ENCODE peak calls at places on chromosome 11, in seven cellular contexts. J is MM.1S, Q is GM23248, E is HCT116, P is GM23338, L is PC-3, W is hepatocyte. O is an unnamed sample.
A peak's percentile ranks its signal among the peaks of the same experiment; 100 is the strongest.

GRCh38 chr11:35077709-35078695 is 61.0 kb upstream of the CD44 start:
- DNase-seq in E (peak; percentile 42), Q (peak; percentile 85), L (peak; percentile 92), J (peak; percentile 53), W (no peak), P (no peak), O (no peak)

GRCh38 chr11:128728767-128729587 is 35.1 kb downstream of the FLI1 start:
- DNase-seq in E (no peak), L (no peak), J (peak; percentile 30), Q (no peak), P (no peak), W (no peak), O (peak; percentile 66)

GRCh38 chr11:44332665-44333064 is 22.7 kb upstream of the ALX4 start:
- DNase-seq in E (no peak), P (no peak), W (no peak), J (no peak), L (no peak), Q (no peak), O (no peak)

GRCh38 chr11:15897211-15897960 is 459.0 kb downstream of the SOX6 start:
- DNase-seq in E (no peak), P (no peak), J (no peak), Q (peak; percentile 27), W (peak; percentile 55), L (peak; percentile 4), O (no peak)

GRCh38 chr11:127238321-127238720 is 237.8 kb upstream of the KIRREL3 start:
- DNase-seq in L (no peak), E (no peak), W (no peak), J (no peak), Q (no peak), P (no peak), O (no peak)

GRCh38 chr11:71489311-71490043 is 36.5 kb downstream of the NADSYN1 start:
- DNase-seq in W (no peak), P (no peak), L (peak; percentile 15), J (no peak), E (no peak), Q (no peak), O (no peak)

GRCh38 chr11:19785265-19785664 is 72.6 kb downstream of the NAV2 start:
- DNase-seq in J (no peak), Q (no peak), W (no peak), P (no peak), L (no peak), E (no peak), O (no peak)

GRCh38 chr11:76167590-76167989 is 38.7 kb downstream of the WNT11 start:
- DNase-seq in P (no peak), L (no peak), E (no peak), Q (peak; percentile 33), J (no peak), W (no peak), O (no peak)

GRCh38 chr11:98455500-98456186 is 565.1 kb upstream of the CNTN5 start:
- DNase-seq in J (no peak), E (no peak), P (peak; percentile 81), W (no peak), L (peak; percentile 32), Q (no peak), O (peak; percentile 36)

GRCh38 chr11:121473064-121473777 is 20.5 kb upstream of the SORL1-AS1 start:
- DNase-seq in L (no peak), E (no peak), P (no peak), W (no peak), Q (peak; percentile 68), J (no peak), O (no peak)

GRCh38 chr11:116656011-116656410 is 116.8 kb downstream of the BUD13 start:
- DNase-seq in P (no peak), L (no peak), J (no peak), Q (no peak), E (no peak), W (no peak), O (no peak)

GRCh38 chr11:59267196-59267595 is 54.5 kb upstream of the MPEG1 start:
- DNase-seq in L (peak; percentile 39), Q (no peak), J (no peak), W (no peak), E (no peak), P (no peak), O (no peak)

GRCh38 chr11:95361180-95361579 is 130.2 kb upstream of the SESN3 start:
- DNase-seq in L (no peak), J (no peak), P (no peak), E (no peak), W (no peak), Q (no peak), O (no peak)

GRCh38 chr11:2567026-2567671 is 122.3 kb downstream of the KCNQ1 start:
- DNase-seq in J (no peak), P (no peak), Q (no peak), E (no peak), W (no peak), L (no peak), O (no peak)

GRCh38 chr11:111044751-111045407 is 200.6 kb upstream of the POU2AF2 start:
- DNase-seq in E (no peak), L (no peak), P (no peak), J (no peak), Q (no peak), W (no peak), O (no peak)

GRCh38 chr11:66071326-66071870 is 1.3 kb downstream of the PACS1 start:
- DNase-seq in L (no peak), E (no peak), P (no peak), Q (peak; percentile 40), J (no peak), W (no peak), O (no peak)

GRCh38 chr11:12075822-12076821 is 34.3 kb upstream of the MICAL2 start:
- DNase-seq in Q (peak; percentile 100), J (no peak), E (no peak), W (peak; percentile 55), P (no peak), L (peak; percentile 52), O (no peak)

GRCh38 chr11:12680246-12680939 is 6.2 kb downstream of the TEAD1 start:
- DNase-seq in W (peak; percentile 90), J (peak; percentile 76), E (no peak), L (peak; percentile 84), P (peak; percentile 97), Q (peak; percentile 96), O (peak; percentile 96)

GRCh38 chr11:115965754-115966504 is 461.7 kb upstream of the CADM1 start:
- DNase-seq in E (no peak), W (no peak), Q (no peak), J (no peak), L (no peak), P (no peak), O (no peak)

GRCh38 chr11:121669422-121669821 is 216.7 kb upstream of the SORL1-AS1 start:
- DNase-seq in J (no peak), P (no peak), L (peak; percentile 58), W (no peak), Q (peak; percentile 44), E (no peak), O (no peak)

DNA sequence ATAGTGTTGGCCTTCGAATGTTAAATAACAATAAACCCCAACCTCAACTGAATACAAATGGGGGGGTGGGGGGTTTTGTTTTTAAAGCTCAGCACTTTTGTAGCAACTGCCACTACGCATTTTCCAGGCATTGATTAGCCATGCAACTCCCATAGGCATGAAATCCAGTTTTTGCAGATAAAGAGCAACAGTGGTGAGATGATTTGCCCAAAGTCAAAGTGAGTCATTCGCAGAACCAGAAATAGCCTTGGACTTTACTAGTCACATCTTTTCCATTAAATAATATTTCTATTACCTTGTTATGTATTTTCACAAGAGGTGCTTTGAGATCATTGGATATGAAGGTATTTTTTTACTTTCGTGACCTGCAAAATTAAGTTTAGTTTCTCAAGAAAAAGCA is 1.7 kb upstream of the PHF21A start:
- DNase-seq in E (no peak), Q (peak; percentile 80), L (peak; percentile 29), W (peak; percentile 40), P (no peak), J (no peak), O (no peak)
- H2AFZ ChIP-seq in E (peak overlapping the region; percentile 42), Q (no peak overlapping the region), L (no peak overlapping the region), W (no peak overlapping the region), P (no peak overlapping the region), J (no peak overlapping the region), O (no peak overlapping the region)

GRCh38 chr11:67657300-67657699 is 6.8 kb upstream of the ACY3 start:
- DNase-seq in W (no peak), P (no peak), Q (no peak), J (no peak), E (no peak), L (no peak), O (no peak)

GRCh38 chr11:67651976-67652895 is 1.7 kb upstream of the ACY3 start:
- DNase-seq in E (no peak), J (no peak), Q (no peak), L (peak; percentile 10), W (peak; percentile 24), P (no peak), O (peak; percentile 1)

GRCh38 chr11:67649634-67650540 is 643 bp downstream of the ACY3 start:
- DNase-seq in Q (no peak), L (no peak), J (peak; percentile 39), E (no peak), P (no peak), W (no peak), O (no peak)

GRCh38 chr11:67656278-67656922 is 5.9 kb upstream of the ACY3 start:
- DNase-seq in W (no peak), L (no peak), E (no peak), J (no peak), Q (no peak), P (no peak), O (no peak)

DNA sequence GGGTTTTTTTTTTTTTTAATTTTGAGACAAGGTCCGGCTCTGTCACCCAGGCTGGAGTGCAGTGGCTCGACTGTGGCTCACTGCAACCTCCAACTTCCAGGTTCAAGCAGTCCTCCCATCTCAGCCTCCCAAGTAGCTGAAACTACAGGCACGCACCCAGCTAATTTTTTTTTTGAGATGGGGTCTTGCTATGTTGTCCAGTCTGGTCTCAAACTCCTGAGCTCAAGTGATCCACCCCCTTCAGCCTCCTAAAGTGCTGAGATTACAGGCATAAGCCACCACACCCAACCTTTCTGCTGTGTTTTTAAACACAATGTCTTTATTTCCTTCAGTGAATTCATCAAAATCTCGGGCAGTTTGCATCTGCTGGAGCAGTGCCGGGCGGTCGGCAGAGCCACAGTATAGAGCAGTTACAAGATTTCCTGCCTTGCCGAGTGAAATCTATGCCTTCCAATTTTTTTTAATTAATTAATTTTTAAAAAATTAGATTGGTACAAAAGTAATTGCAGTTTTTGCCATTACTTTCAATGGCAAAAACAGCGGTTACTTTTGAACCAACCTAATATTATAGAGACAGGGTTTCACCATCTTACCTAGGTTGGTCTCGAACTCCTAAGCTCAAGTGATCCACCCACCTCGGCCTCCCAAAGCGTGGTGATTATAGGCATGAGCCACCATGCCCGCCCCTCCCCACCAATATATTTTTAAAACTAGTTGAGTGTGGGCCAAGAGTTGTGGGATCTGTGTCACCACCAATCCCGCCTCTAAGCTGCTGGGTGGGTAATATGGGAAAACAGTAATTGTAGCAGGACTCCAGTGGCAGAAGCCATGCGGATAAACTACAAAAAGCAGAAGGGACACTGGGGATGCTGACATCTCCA is 2.7 kb upstream of the ACY3 start:
- DNase-seq in L (no peak), E (no peak), J (no peak), Q (no peak), P (no peak), W (no peak), O (peak; percentile 0)
- TF ChIP-seq EZH2 in L (no peak), E (no peak), J (no peak), Q (no peak), P (no peak), W (no peak), O (no peak)

GRCh38 chr11:105177658-105178057 is 38.1 kb upstream of the CARD18 start:
- DNase-seq in J (no peak), E (no peak), W (no peak), Q (peak; percentile 90), L (peak; percentile 51), P (no peak), O (no peak)
- TF ChIP-seq EZH2phosphoT487 in J (no peak), E (no peak), W (no peak), Q (no peak), L (no peak), P (no peak), O (no peak)

GRCh38 chr11:114256176-114256897 is 39.9 kb upstream of the NNMT start:
- DNase-seq in L (no peak), J (no peak), W (no peak), E (no peak), Q (no peak), P (no peak), O (peak; percentile 58)
- H2AFZ ChIP-seq in L (no peak overlapping the region), J (no peak overlapping the region), W (no peak overlapping the region), E (no peak overlapping the region), Q (no peak overlapping the region), P (no peak overlapping the region), O (no peak overlapping the region)

O was measured in neural progenitor cell.